ENCODE peak calls at places on chromosome 19, in five cellular contexts. One of them, this sample, is unnamed. For H3K4me1, the result is how much of the 10 kb centered on the place peaks cover.

GRCh38 chr19:19597809-19598306 is 20.6 kb downstream of the PBX4 start:
- DNase-seq in fibroblast of lung: no peak
- DNase-seq in suprapubic skin: no peak
- DNase-seq in ovary: no peak
- DNase-seq in breast epithelium: no peak
- DNase-seq in this sample: no peak

GRCh38 chr19:55092423-55093318 is 17.0 kb downstream of the EPS8L1 start:
- DNase-seq in suprapubic skin: peak
- DNase-seq in breast epithelium: no peak
- DNase-seq in ovary: no peak
- DNase-seq in fibroblast of lung: no peak
- DNase-seq in this sample: no peak

GRCh38 chr19:21472507-21472906 is 32.9 kb upstream of the ZNF429 start:
- DNase-seq in fibroblast of lung: no peak
- DNase-seq in ovary: no peak
- DNase-seq in suprapubic skin: no peak
- DNase-seq in breast epithelium: no peak
- DNase-seq in this sample: no peak

GRCh38 chr19:31338069-31338767 is 11.0 kb downstream of the TSHZ3 start:
- DNase-seq in breast epithelium: no peak
- DNase-seq in suprapubic skin: no peak
- DNase-seq in ovary: peak
- DNase-seq in fibroblast of lung: peak
- DNase-seq in this sample: no peak

GRCh38 chr19:2523630-2524311 is 47.8 kb downstream of the GADD45B start:
- DNase-seq in suprapubic skin: no peak
- DNase-seq in fibroblast of lung: no peak
- DNase-seq in breast epithelium: no peak
- DNase-seq in ovary: no peak
- DNase-seq in this sample: peak

GRCh38 chr19:18322318-18322758 is 538 bp downstream of the LSM4 start:
- DNase-seq in suprapubic skin: no peak
- DNase-seq in fibroblast of lung: peak
- DNase-seq in ovary: no peak
- DNase-seq in breast epithelium: no peak
- DNase-seq in this sample: no peak

GRCh38 chr19:10686661-10687517 is 14.3 kb upstream of the QTRT1 start:
- DNase-seq in ovary: no peak
- DNase-seq in fibroblast of lung: peak
- DNase-seq in breast epithelium: no peak
- DNase-seq in suprapubic skin: no peak
- DNase-seq in this sample: no peak

GRCh38 chr19:6677924-6678689 is 8.1 kb upstream of the TNFSF14 start:
- DNase-seq in fibroblast of lung: no peak
- DNase-seq in breast epithelium: no peak
- DNase-seq in ovary: no peak
- DNase-seq in suprapubic skin: no peak
- DNase-seq in this sample: no peak

GRCh38 chr19:428144-428543 is 19.2 kb upstream of the C2CD4C start:
- DNase-seq in fibroblast of lung: no peak
- DNase-seq in breast epithelium: no peak
- DNase-seq in ovary: no peak
- DNase-seq in suprapubic skin: peak
- DNase-seq in this sample: no peak

GRCh38 chr19:53101518-53101917 is 1.7 kb downstream of the ZNF160 start:
- DNase-seq in suprapubic skin: no peak
- DNase-seq in breast epithelium: no peak
- DNase-seq in ovary: no peak
- DNase-seq in fibroblast of lung: no peak
- DNase-seq in this sample: no peak

GRCh38 chr19:11699931-11700794 is 38.6 kb downstream of the ZNF823 start:
- DNase-seq in ovary: no peak
- DNase-seq in breast epithelium: no peak
- DNase-seq in suprapubic skin: no peak
- DNase-seq in fibroblast of lung: peak
- DNase-seq in this sample: no peak

GRCh38 chr19:35462476-35462953 is 14.5 kb downstream of the FFAR2 start:
- DNase-seq in breast epithelium: no peak
- DNase-seq in ovary: no peak
- DNase-seq in fibroblast of lung: no peak
- DNase-seq in suprapubic skin: no peak
- DNase-seq in this sample: no peak

GRCh38 chr19:3100331-3100730 is 6.2 kb downstream of the GNA11 start:
- DNase-seq in fibroblast of lung: no peak
- DNase-seq in ovary: no peak
- DNase-seq in suprapubic skin: no peak
- DNase-seq in breast epithelium: no peak
- DNase-seq in this sample: no peak

GRCh38 chr19:54373781-54374266 is 9.1 kb upstream of the LAIR1 start:
- DNase-seq in breast epithelium: no peak
- DNase-seq in ovary: no peak
- DNase-seq in suprapubic skin: no peak
- DNase-seq in fibroblast of lung: no peak
- DNase-seq in this sample: no peak

GRCh38 chr19:55146648-55147218 is 2.3 kb downstream of the TNNT1 start:
- DNase-seq in ovary: no peak
- DNase-seq in fibroblast of lung: no peak
- DNase-seq in suprapubic skin: no peak
- DNase-seq in breast epithelium: no peak
- DNase-seq in this sample: no peak

GRCh38 chr19:53511933-53512374 is 26.0 kb upstream of the ZNF331 start:
- DNase-seq in ovary: peak
- DNase-seq in breast epithelium: peak
- DNase-seq in suprapubic skin: no peak
- DNase-seq in fibroblast of lung: peak
- DNase-seq in this sample: no peak

GRCh38 chr19:50500753-50501151 is 10.2 kb downstream of the JOSD2 start:
- DNase-seq in suprapubic skin: no peak
- DNase-seq in fibroblast of lung: no peak
- DNase-seq in ovary: no peak
- DNase-seq in breast epithelium: no peak
- DNase-seq in this sample: no peak

GRCh38 chr19:50496189-50497029 is 14.6 kb downstream of the JOSD2 start:
- DNase-seq in suprapubic skin: no peak
- DNase-seq in breast epithelium: no peak
- DNase-seq in ovary: no peak
- DNase-seq in fibroblast of lung: no peak
- DNase-seq in this sample: no peak

GRCh38 chr19:50497030-50497420 is 14.0 kb downstream of the JOSD2 start:
- DNase-seq in fibroblast of lung: no peak
- DNase-seq in breast epithelium: no peak
- DNase-seq in suprapubic skin: no peak
- DNase-seq in ovary: no peak
- DNase-seq in this sample: no peak

GRCh38 chr19:50500060-50500752 is 10.8 kb downstream of the JOSD2 start:
- DNase-seq in breast epithelium: no peak
- DNase-seq in fibroblast of lung: no peak
- DNase-seq in ovary: no peak
- DNase-seq in suprapubic skin: no peak
- DNase-seq in this sample: no peak

DNA sequence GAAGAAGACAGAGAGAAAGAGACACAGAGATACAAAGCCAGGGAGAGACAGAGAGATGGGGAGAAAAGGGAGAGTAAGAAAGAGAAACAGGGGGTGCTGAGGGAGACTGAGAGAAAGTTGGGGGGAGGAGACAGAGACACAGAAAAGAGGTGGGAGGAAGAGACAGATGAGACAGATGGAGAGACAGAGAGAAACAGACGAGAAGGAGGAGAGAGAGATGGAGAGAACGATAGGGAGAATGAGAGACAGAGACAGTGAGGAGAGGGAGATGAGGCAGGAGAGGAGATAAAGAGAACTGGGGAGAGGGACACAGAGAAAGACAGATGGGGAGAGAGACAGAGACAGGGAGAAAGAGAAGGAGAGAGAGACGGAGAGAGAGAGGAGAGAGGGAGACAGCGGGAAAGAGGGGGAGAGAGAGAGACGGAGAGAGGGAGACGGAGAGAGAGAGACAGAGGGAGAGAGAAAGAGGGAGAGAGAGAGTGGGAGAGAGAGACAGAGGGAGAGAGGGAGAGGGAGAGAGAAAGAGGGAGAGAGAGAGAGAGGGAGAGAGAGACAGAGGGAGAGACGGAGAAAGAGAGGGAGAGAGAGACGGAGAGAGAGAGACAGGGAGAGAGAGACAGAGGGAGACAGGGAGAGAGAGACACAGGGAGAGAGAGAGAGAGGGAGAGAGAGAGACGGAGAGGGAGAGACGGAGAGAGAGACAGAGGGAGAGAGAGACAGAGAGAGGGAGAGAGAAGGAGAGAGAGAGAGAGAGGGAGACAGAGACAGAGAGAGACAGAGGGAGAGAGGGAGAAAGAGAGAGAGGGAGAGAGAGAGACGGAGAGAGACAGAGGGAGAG is 12.6 kb downstream of the JOSD2 start:
- DNase-seq in ovary: no peak
- DNase-seq in fibroblast of lung: no peak
- DNase-seq in breast epithelium: no peak
- DNase-seq in suprapubic skin: no peak
- DNase-seq in this sample: no peak
- H3K27ac ChIP-seq in ovary: no peak
- H3K27ac ChIP-seq in fibroblast of lung: no peak
- H3K27ac ChIP-seq in breast epithelium: no peak
- H3K27ac ChIP-seq in suprapubic skin: no peak
- H3K27ac ChIP-seq in this sample: no peak

GRCh38 chr19:45746866-45747265 is 13.6 kb downstream of the MEIOSIN start:
- DNase-seq in ovary: no peak
- DNase-seq in suprapubic skin: no peak
- DNase-seq in fibroblast of lung: no peak
- DNase-seq in breast epithelium: no peak
- DNase-seq in this sample: no peak
- H3K4me1 ChIP-seq in ovary: under half
- H3K4me1 ChIP-seq in suprapubic skin: under half
- H3K4me1 ChIP-seq in fibroblast of lung: under half
- H3K4me1 ChIP-seq in breast epithelium: under half
- H3K4me1 ChIP-seq in this sample: under half

GRCh38 chr19:15702590-15702930 is 25.3 kb upstream of the OR10H2 start:
- DNase-seq in suprapubic skin: peak
- DNase-seq in ovary: peak
- DNase-seq in fibroblast of lung: peak
- DNase-seq in breast epithelium: peak
- DNase-seq in this sample: no peak
- TF ChIP-seq CTCF in suprapubic skin: no peak
- TF ChIP-seq CTCF in ovary: no peak
- TF ChIP-seq CTCF in fibroblast of lung: no peak
- TF ChIP-seq CTCF in breast epithelium: no peak
- TF ChIP-seq CTCF in this sample: no peak

GRCh38 chr19:16581971-16582343 is 9.7 kb upstream of the SLC35E1 start:
- DNase-seq in breast epithelium: no peak
- DNase-seq in ovary: no peak
- DNase-seq in fibroblast of lung: peak
- DNase-seq in suprapubic skin: no peak
- DNase-seq in this sample: no peak

GRCh38 chr19:16576690-16577530 is 4.7 kb upstream of the SLC35E1 start:
- DNase-seq in breast epithelium: no peak
- DNase-seq in ovary: no peak
- DNase-seq in fibroblast of lung: no peak
- DNase-seq in suprapubic skin: no peak
- DNase-seq in this sample: no peak

GRCh38 chr19:16577531-16578052 is 5.4 kb upstream of the SLC35E1 start:
- DNase-seq in fibroblast of lung: no peak
- DNase-seq in ovary: no peak
- DNase-seq in suprapubic skin: no peak
- DNase-seq in breast epithelium: no peak
- DNase-seq in this sample: no peak

GRCh38 chr19:16581145-16581970 is 9.1 kb upstream of the SLC35E1 start:
- DNase-seq in fibroblast of lung: no peak
- DNase-seq in suprapubic skin: no peak
- DNase-seq in ovary: no peak
- DNase-seq in breast epithelium: no peak
- DNase-seq in this sample: no peak

GRCh38 chr19:16579381-16579780 is 7.2 kb upstream of the SLC35E1 start:
- DNase-seq in suprapubic skin: no peak
- DNase-seq in breast epithelium: no peak
- DNase-seq in fibroblast of lung: no peak
- DNase-seq in ovary: no peak
- DNase-seq in this sample: no peak
- H3K27ac ChIP-seq in suprapubic skin: no peak
- H3K27ac ChIP-seq in breast epithelium: peak
- H3K27ac ChIP-seq in fibroblast of lung: no peak
- H3K27ac ChIP-seq in ovary: no peak
- H3K27ac ChIP-seq in this sample: no peak

GRCh38 chr19:17205237-17206140 is 9.7 kb upstream of the USE1 start:
- DNase-seq in breast epithelium: peak
- DNase-seq in suprapubic skin: no peak
- DNase-seq in ovary: peak
- DNase-seq in fibroblast of lung: peak
- DNase-seq in this sample: no peak

GRCh38 chr19:17209126-17210036 is 5.8 kb upstream of the USE1 start:
- DNase-seq in suprapubic skin: no peak
- DNase-seq in breast epithelium: no peak
- DNase-seq in fibroblast of lung: peak
- DNase-seq in ovary: no peak
- DNase-seq in this sample: no peak

GRCh38 chr19:17202713-17203112 is 12.4 kb upstream of the USE1 start:
- DNase-seq in fibroblast of lung: no peak
- DNase-seq in breast epithelium: no peak
- DNase-seq in suprapubic skin: no peak
- DNase-seq in ovary: no peak
- DNase-seq in this sample: no peak

GRCh38 chr19:17210296-17210695 is 4.9 kb upstream of the USE1 start:
- DNase-seq in fibroblast of lung: no peak
- DNase-seq in suprapubic skin: no peak
- DNase-seq in breast epithelium: no peak
- DNase-seq in ovary: no peak
- DNase-seq in this sample: no peak

DNA sequence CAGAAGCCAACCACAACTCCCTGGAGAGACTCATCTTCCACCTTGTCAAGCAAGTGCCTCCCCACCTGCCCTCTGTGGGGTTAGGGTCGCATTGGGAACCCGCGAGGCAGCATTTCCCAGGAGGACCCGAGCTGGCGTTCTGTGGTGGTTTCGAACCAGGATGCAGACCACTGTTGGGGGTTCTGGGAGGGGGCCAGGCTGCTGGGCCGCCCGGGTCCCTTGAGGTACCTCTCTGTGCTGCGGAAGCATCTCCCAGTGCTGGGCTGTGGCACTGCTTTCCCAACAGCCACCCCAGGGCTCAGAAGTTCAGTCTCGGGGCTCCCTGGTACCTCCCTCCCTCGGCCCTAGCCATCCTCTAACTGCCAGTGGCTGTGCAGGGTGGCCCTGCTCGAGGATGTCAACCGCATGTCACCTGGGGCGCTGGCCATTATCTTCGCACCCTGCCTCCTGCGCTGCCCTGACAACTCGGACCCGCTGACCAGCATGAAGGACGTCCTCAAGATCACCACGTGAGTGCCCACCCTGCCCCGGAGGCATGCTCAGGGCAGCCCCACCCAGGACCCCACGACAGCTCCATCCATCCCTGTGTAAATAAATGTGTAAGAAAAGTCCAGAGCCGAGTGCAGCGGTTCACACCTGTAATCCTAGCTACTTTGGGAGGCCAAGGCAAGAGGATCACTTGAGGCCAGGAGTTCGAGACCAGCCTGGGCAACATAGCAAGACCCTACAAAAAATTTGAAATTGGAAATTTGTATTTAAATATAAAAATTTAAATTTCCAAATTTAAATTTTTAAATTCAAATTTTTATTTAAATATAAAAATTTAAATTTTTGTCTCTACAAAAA is 8.2 kb upstream of the USE1 start:
- DNase-seq in breast epithelium: no peak
- DNase-seq in suprapubic skin: no peak
- DNase-seq in ovary: no peak
- DNase-seq in fibroblast of lung: no peak
- DNase-seq in this sample: no peak
- H3K4me1 ChIP-seq in breast epithelium: under half
- H3K4me1 ChIP-seq in suprapubic skin: under half
- H3K4me1 ChIP-seq in ovary: under half
- H3K4me1 ChIP-seq in fibroblast of lung: under half
- H3K4me1 ChIP-seq in this sample: under half